ENCODE peak calls at places on chromosomes 3 and 15, in nine cellular contexts. Y, R, W, V, G, I, O, M and D are unnamed samples.

GRCh38 chr15:99168601-99169580 is 64.0 kb downstream of the SYNM start:
- DNase-seq in Y (no peak), M (no peak), V (no peak), I (no peak), R (no peak), G (no peak), O (no peak), W (no peak), D (no peak)

GRCh38 chr3:122271246-122271898 is 53.7 kb upstream of the CSTA start:
- DNase-seq in W (no peak), Y (no peak), R (no peak), O (no peak), G (peak), I (no peak), M (no peak), V (no peak), D (no peak)

GRCh38 chr15:77162872-77163633 is 92.1 kb upstream of the TSPAN3 start:
- DNase-seq in W (no peak), M (no peak), G (no peak), V (no peak), I (no peak), Y (no peak), R (no peak), O (no peak), D (no peak)

GRCh38 chr3:129016725-129017530 is 15.8 kb downstream of the EFCC1 start:
- DNase-seq in W (no peak), M (no peak), O (no peak), G (peak), Y (peak), I (no peak), R (no peak), V (no peak), D (peak)

GRCh38 chr15:89442671-89443307 is 53.6 kb downstream of the RHCG start:
- DNase-seq in M (no peak), W (peak), O (peak), V (peak), Y (no peak), G (peak), R (no peak), I (peak), D (no peak)

GRCh38 chr3:197550489-197550888 is 5.3 kb downstream of the BDH1 start:
- DNase-seq in Y (no peak), V (no peak), I (no peak), R (no peak), O (no peak), G (no peak), M (no peak), W (no peak), D (no peak)

GRCh38 chr3:72194464-72194857 is 409.5 kb upstream of the PROK2 start:
- DNase-seq in M (no peak), W (no peak), O (no peak), V (no peak), I (no peak), R (no peak), G (no peak), Y (no peak), D (no peak)

GRCh38 chr3:195897081-195897852 is 11.1 kb downstream of the TNK2 start:
- DNase-seq in O (no peak), V (no peak), Y (no peak), R (peak), M (no peak), G (no peak), W (no peak), I (no peak), D (peak)

GRCh38 chr3:70779296-70779695 is 466.9 kb upstream of the MDFIC2 start:
- DNase-seq in M (no peak), W (no peak), O (no peak), V (no peak), R (no peak), G (no peak), I (no peak), Y (no peak), D (no peak)

GRCh38 chr3:10169000-10169496 is 4.3 kb downstream of the IRAK2 start:
- DNase-seq in I (no peak), V (no peak), O (no peak), G (no peak), R (no peak), M (no peak), W (no peak), Y (no peak), D (no peak)

GRCh38 chr3:110521019-110521418 is 550.6 kb upstream of the NECTIN3 start:
- DNase-seq in V (no peak), I (no peak), W (no peak), R (no peak), G (no peak), Y (no peak), M (no peak), O (no peak), D (peak)

GRCh38 chr3:134105876-134106556 is 76.3 kb upstream of the SLCO2A1 start:
- DNase-seq in V (no peak), G (no peak), M (no peak), I (no peak), O (no peak), W (no peak), R (no peak), Y (no peak), D (no peak)

GRCh38 chr15:68517285-68517711 is 61.5 kb upstream of the CORO2B start:
- DNase-seq in I (no peak), G (no peak), V (peak), M (no peak), R (no peak), Y (peak), O (no peak), W (no peak), D (peak)

GRCh38 chr3:138426211-138426610 is 8.2 kb upstream of the ESYT3 start:
- DNase-seq in R (no peak), O (no peak), M (no peak), Y (no peak), I (no peak), V (no peak), G (no peak), W (peak), D (no peak)

GRCh38 chr3:56118968-56119367 is 349.3 kb downstream of the ERC2 start:
- DNase-seq in G (no peak), W (no peak), R (no peak), O (no peak), Y (no peak), M (no peak), V (no peak), I (no peak), D (no peak)

GRCh38 chr3:46851364-46852328 is 11.6 kb downstream of the MYL3 start:
- DNase-seq in M (no peak), I (no peak), G (no peak), R (no peak), V (no peak), W (no peak), O (peak), Y (no peak), D (no peak)

GRCh38 chr3:195462308-195462610 is 19.4 kb upstream of the ACAP2 start:
- DNase-seq in R (no peak), O (no peak), Y (no peak), V (no peak), M (no peak), I (no peak), W (no peak), G (no peak), D (no peak)

GRCh38 chr3:126208618-126209256 is 28.4 kb upstream of the ALDH1L1 start:
- DNase-seq in O (no peak), Y (peak), I (no peak), G (no peak), M (no peak), V (peak), W (peak), R (peak), D (peak)

GRCh38 chr3:46845397-46845859 is 17.8 kb downstream of the MYL3 start:
- DNase-seq in Y (peak), I (no peak), M (no peak), W (no peak), G (no peak), R (peak), V (peak), O (no peak), D (peak)

GRCh38 chr3:13559751-13560540 is 11.0 kb downstream of the FBLN2 start:
- DNase-seq in Y (no peak), R (peak), V (no peak), M (no peak), I (no peak), O (no peak), W (no peak), G (no peak), D (peak)

GRCh38 chr15:94327356-94327936 is 96.1 kb downstream of the MCTP2 start:
- DNase-seq in R (no peak), V (peak), W (peak), Y (no peak), O (no peak), I (no peak), G (peak), M (no peak), D (no peak)